ENCODE peak calls at places on chromosome 19, in ten cellular contexts. V, J, B, S, Y, E, D, F, Q and H are unnamed samples.

GRCh38 chr19:2693492-2693891 is 9.0 kb downstream of the GNG7 start:
- DNase-seq in D (no peak), S (no peak), V (no peak), Q (no peak), J (no peak), E (no peak), Y (no peak), F (no peak), B (no peak), H (no peak)

GRCh38 chr19:1251233-1251502 is 2.8 kb downstream of the MIDN start:
- DNase-seq in B (no peak), F (no peak), Q (no peak), J (peak), E (no peak), S (no peak), V (peak), D (peak), Y (peak), H (peak)

GRCh38 chr19:52237771-52238400 is 31.5 kb upstream of the ZNF766 start:
- DNase-seq in E (peak), D (peak), Y (peak), J (peak), B (peak), Q (peak), V (peak), S (no peak), F (peak), H (peak)

GRCh38 chr19:15550273-15550672 is 41.9 kb downstream of the CYP4F22 start:
- DNase-seq in E (no peak), F (no peak), V (no peak), Q (no peak), Y (no peak), D (no peak), J (no peak), S (no peak), B (no peak), H (no peak)

GRCh38 chr19:2648099-2648498 is 54.4 kb downstream of the GNG7 start:
- DNase-seq in J (no peak), E (no peak), S (no peak), Y (no peak), Q (no peak), F (no peak), D (no peak), V (no peak), B (no peak), H (no peak)

GRCh38 chr19:48991823-48992570 is 1.1 kb downstream of the GYS1 start:
- DNase-seq in E (no peak), B (peak), Y (peak), J (peak), S (peak), F (peak), D (peak), Q (no peak), V (peak), H (peak)

GRCh38 chr19:765179-765738 is 14.3 kb downstream of the MISP start:
- DNase-seq in E (no peak), B (no peak), Y (no peak), V (no peak), D (no peak), F (no peak), Q (no peak), J (no peak), S (no peak), H (no peak)

GRCh38 chr19:57512845-57513244 is 13.1 kb downstream of the ZNF773 start:
- DNase-seq in Y (peak), B (no peak), E (no peak), D (no peak), V (peak), S (no peak), F (peak), J (peak), Q (no peak), H (no peak)

GRCh38 chr19:51365211-51366049 is 758 bp downstream of the ETFB start:
- DNase-seq in D (no peak), J (peak), E (no peak), F (peak), S (no peak), Q (no peak), V (peak), B (no peak), Y (peak), H (peak)

GRCh38 chr19:7928741-7929701 is 3.1 kb upstream of the CTXN1 start:
- DNase-seq in E (peak), V (peak), J (peak), B (no peak), F (peak), Q (peak), Y (peak), D (peak), S (peak), H (no peak)

GRCh38 chr19:51702754-51703654 is 9.9 kb downstream of the SPACA6 start:
- DNase-seq in B (no peak), V (no peak), E (peak), D (no peak), Q (no peak), F (no peak), Y (no peak), S (no peak), J (no peak), H (no peak)

GRCh38 chr19:31254611-31255010 is 94.6 kb downstream of the TSHZ3 start:
- DNase-seq in B (no peak), Q (no peak), S (no peak), E (no peak), V (no peak), F (no peak), J (no peak), Y (no peak), D (no peak), H (no peak)

GRCh38 chr19:34317311-34317927 is 47.6 kb upstream of the GPI start:
- DNase-seq in D (no peak), J (peak), F (no peak), E (no peak), V (no peak), S (no peak), B (peak), Y (no peak), Q (no peak), H (peak)

GRCh38 chr19:5801796-5802616 is 2.9 kb upstream of the NRTN start:
- DNase-seq in Q (no peak), Y (peak), E (peak), J (peak), F (peak), D (no peak), B (no peak), S (no peak), V (peak), H (peak)

GRCh38 chr19:7427944-7428343 is 60.9 kb downstream of the PEX11G start:
- DNase-seq in B (no peak), Q (no peak), F (no peak), Y (peak), S (no peak), D (peak), V (no peak), E (no peak), J (peak), H (no peak)